ENCODE peak calls at places on chromosome 5, in nine cellular contexts. X is tibial artery; H is activated gamma-delta T cell treated with Interleukin-2 at 50 U/mL for 16 hours; Y is iris pigment epithelial cell; Q is osteocyte; N is stimulated activated CD4-positive, alpha-beta T cell treated with anti-CD3 and anti-CD28 coated beads, Interleukin-15, amount 100 ng/mL, for 1 hour; J is stimulated activated CD8-positive, alpha-beta memory T cell treated with anti-CD3 and anti-CD28 coated beads, Interleukin-7, amount 100 ng/mL, for 24 hours; Z is T-cell; C is BE2C. L is an unnamed sample.

GRCh38 chr5:150113047-150113744 is 26.8 kb upstream of the CSF1R start:
- DNase-seq in N (no peak), Q (peak; percentile 85), H (no peak), J (no peak), X (no peak), Z (no peak), Y (peak; percentile 32), C (no peak), L (peak; percentile 84)

GRCh38 chr5:124661317-124662141 is 84.9 kb downstream of the ZNF608 start:
- DNase-seq in X (no peak), Q (no peak), H (no peak), Z (no peak), C (peak; percentile 28), J (no peak), Y (peak; percentile 89), N (no peak), L (no peak)

GRCh38 chr5:89981871-89982773 is 427.4 kb downstream of the CETN3 start:
- DNase-seq in N (no peak), C (no peak), J (no peak), Y (peak; percentile 8), X (no peak), H (no peak), Z (no peak), Q (no peak), L (no peak)

GRCh38 chr5:161414037-161414436 is 132.5 kb downstream of the GABRB2 start:
- DNase-seq in Y (no peak), H (no peak), N (no peak), Z (no peak), X (no peak), Q (no peak), J (no peak), C (no peak), L (no peak)

GRCh38 chr5:56200856-56201638 is 32.1 kb downstream of the ANKRD55 start:
- DNase-seq in H (peak; percentile 30), C (peak; percentile 59), X (peak; percentile 37), Y (peak; percentile 78), N (peak; percentile 20), Q (no peak), Z (peak; percentile 43), J (peak; percentile 19), L (no peak)

GRCh38 chr5:92179651-92180050 is 796.5 kb upstream of the ARRDC3 start:
- DNase-seq in X (no peak), Q (no peak), N (no peak), Z (no peak), H (no peak), J (no peak), Y (no peak), C (no peak), L (no peak)

GRCh38 chr5:31854625-31855526 is 215.9 kb downstream of the PDZD2 start:
- DNase-seq in N (no peak), C (peak; percentile 82), J (no peak), X (no peak), Q (peak; percentile 85), H (peak; percentile 21), Z (peak; percentile 19), Y (peak; percentile 32), L (peak; percentile 75)

GRCh38 chr5:170503970-170504525 is at the start of gene KCNIP1:
- DNase-seq in N (no peak), Y (peak; percentile 13), Z (no peak), Q (no peak), C (peak; percentile 43), J (no peak), H (no peak), X (no peak), L (no peak)

GRCh38 chr5:2995667-2996066 is 244.2 kb upstream of the IRX2 start:
- DNase-seq in N (no peak), H (no peak), X (no peak), Y (no peak), Q (peak; percentile 76), C (no peak), Z (no peak), J (no peak), L (peak; percentile 50)

GRCh38 chr5:33291216-33292000 is 149.4 kb upstream of the TARS1 start:
- DNase-seq in J (no peak), H (no peak), N (no peak), Q (no peak), Y (no peak), X (no peak), Z (no peak), C (no peak), L (no peak)

GRCh38 chr5:133362438-133362837 is 249.9 kb downstream of the FSTL4 start:
- DNase-seq in X (no peak), C (no peak), H (no peak), Z (no peak), Q (peak; percentile 66), N (no peak), J (no peak), Y (no peak), L (peak; percentile 47)

GRCh38 chr5:121758640-121759039 is 93.0 kb upstream of the FTMT start:
- DNase-seq in C (no peak), Q (no peak), X (no peak), J (no peak), Z (no peak), H (no peak), Y (no peak), N (no peak), L (no peak)

GRCh38 chr5:126917918-126918623 is 112.3 kb downstream of the MARCHF3 start:
- DNase-seq in H (no peak), Y (peak; percentile 75), C (peak; percentile 83), N (no peak), J (no peak), X (no peak), Z (no peak), Q (no peak), L (no peak)

GRCh38 chr5:42242829-42243485 is 180.3 kb upstream of the GHR start:
- DNase-seq in J (no peak), Z (no peak), Y (no peak), H (no peak), Q (no peak), X (peak; percentile 44), C (no peak), N (no peak), L (no peak)

GRCh38 chr5:50968296-50969206 is 302.1 kb downstream of the PARP8 start:
- DNase-seq in C (no peak), Q (no peak), Z (no peak), H (no peak), N (no peak), X (no peak), J (no peak), Y (no peak), L (no peak)